ENCODE peak calls at places on chromosome 1, in nine cellular contexts. L, U, S, C, P, E, I, A and B are unnamed samples.

GRCh38 chr1:42978317-42979036 is 19.8 kb upstream of the SLC2A1 start:
- DNase-seq in L (no peak), U (no peak), S (no peak), C (no peak), P (no peak), E (no peak), I (no peak), A (peak; percentile 48), B (no peak)

GRCh38 chr1:204445860-204446412 is 34.3 kb upstream of the PPP1R15B start:
- DNase-seq in L (peak; percentile 81), U (no peak), S (no peak), C (peak; percentile 41), P (no peak), E (peak; percentile 35), I (no peak), A (no peak), B (no peak)

GRCh38 chr1:230072866-230073265 is 5.8 kb downstream of the GALNT2 start:
- DNase-seq in L (no peak), U (no peak), S (no peak), C (no peak), P (no peak), E (no peak), I (no peak), A (no peak), B (no peak)

GRCh38 chr1:2067981-2068380 is 17.8 kb downstream of the PRKCZ start:
- DNase-seq in L (no peak), U (no peak), S (peak; percentile 28), C (no peak), P (no peak), E (no peak), I (no peak), A (no peak), B (no peak)

GRCh38 chr1:92315766-92316413 is 17.0 kb downstream of the RPAP2 start:
- DNase-seq in L (no peak), U (no peak), S (no peak), C (no peak), P (no peak), E (no peak), I (no peak), A (no peak), B (no peak)

GRCh38 chr1:33361553-33362262 is 40.8 kb upstream of the A3GALT2 start:
- DNase-seq in L (no peak), U (peak; percentile 70), S (no peak), C (no peak), P (no peak), E (no peak), I (no peak), A (no peak), B (no peak)

GRCh38 chr1:91555074-91555730 is 54.6 kb downstream of the CDC7 start:
- DNase-seq in L (no peak), U (no peak), S (no peak), C (peak; percentile 6), P (no peak), E (no peak), I (no peak), A (no peak), B (no peak)

GRCh38 chr1:243758647-243759046 is 91.4 kb downstream of the AKT3 start:
- DNase-seq in L (no peak), U (no peak), S (no peak), C (no peak), P (no peak), E (no peak), I (no peak), A (no peak), B (no peak)

GRCh38 chr1:227191607-227192006 is 126.7 kb downstream of the CDC42BPA start:
- DNase-seq in L (no peak), U (no peak), S (no peak), C (no peak), P (no peak), E (no peak), I (no peak), A (no peak), B (no peak)

GRCh38 chr1:200364831-200365230 is 45.0 kb downstream of the ZNF281 start:
- DNase-seq in L (no peak), U (no peak), S (no peak), C (peak; percentile 38), P (no peak), E (no peak), I (no peak), A (no peak), B (no peak)

GRCh38 chr1:201585099-201585498 is 46.2 kb downstream of the NAV1 start:
- DNase-seq in L (no peak), U (no peak), S (no peak), C (peak; percentile 21), P (no peak), E (no peak), I (no peak), A (peak; percentile 47), B (no peak)

GRCh38 chr1:153488731-153489130 is 28.3 kb upstream of the S100A7 start:
- DNase-seq in L (no peak), U (no peak), S (peak; percentile 82), C (peak; percentile 60), P (peak; percentile 68), E (no peak), I (no peak), A (no peak), B (peak; percentile 46)